ENCODE peak calls at places on chromosomes 5 and 9, in ten cellular contexts. V, P, K, D, B, N, X, C, A and J are unnamed samples.

GRCh38 chr5:42822558-42822957 is 10.9 kb upstream of the SELENOP start:
- DNase-seq in B (no peak), P (no peak), X (no peak), V (no peak), D (no peak), K (no peak), C (no peak), N (no peak), A (no peak), J (no peak)

GRCh38 chr5:147658293-147658932 is 124.1 kb downstream of the JAKMIP2 start:
- DNase-seq in D (peak), V (no peak), N (no peak), C (no peak), B (no peak), A (no peak), K (no peak), P (no peak), X (no peak), J (no peak)

GRCh38 chr9:137199411-137200121 is 975 bp downstream of the TPRN start:
- DNase-seq in V (no peak), P (no peak), X (no peak), C (no peak), B (no peak), K (no peak), D (no peak), N (no peak), A (no peak), J (no peak)

GRCh38 chr9:8420416-8420815 is 620.8 kb upstream of the DMAC1 start:
- DNase-seq in A (no peak), P (no peak), B (no peak), D (no peak), N (no peak), V (no peak), X (no peak), K (no peak), C (no peak), J (no peak)

GRCh38 chr9:91834740-91835139 is 115.3 kb downstream of the ROR2 start:
- DNase-seq in X (no peak), K (no peak), N (no peak), D (no peak), B (no peak), V (no peak), P (no peak), C (no peak), A (no peak), J (no peak)

GRCh38 chr9:21605489-21605931 is 123.4 kb upstream of the IFNE start:
- DNase-seq in K (peak), N (no peak), X (no peak), D (no peak), A (no peak), B (no peak), V (no peak), C (peak), P (no peak), J (no peak)

GRCh38 chr9:100352201-100352726 is 478 bp downstream of the TEX10 start:
- DNase-seq in A (peak), D (peak), N (peak), K (peak), B (no peak), V (peak), P (no peak), C (no peak), X (peak), J (no peak)

GRCh38 chr9:89048611-89049010 is 57.3 kb downstream of the S1PR3 start:
- DNase-seq in A (no peak), K (no peak), C (no peak), N (no peak), B (no peak), X (no peak), V (no peak), D (no peak), P (no peak), J (no peak)

GRCh38 chr5:60026174-60026573 is 132.6 kb upstream of the PDE4D start:
- DNase-seq in N (no peak), P (no peak), V (no peak), B (no peak), A (no peak), K (no peak), D (no peak), C (no peak), X (no peak), J (no peak)

GRCh38 chr9:79912641-79913040 is 340.9 kb downstream of the TLE4 start:
- DNase-seq in K (no peak), D (no peak), N (no peak), X (no peak), V (no peak), B (no peak), A (no peak), C (no peak), P (no peak), J (no peak)

GRCh38 chr5:93359296-93359957 is 221.6 kb downstream of the NR2F1-AS1 start:
- DNase-seq in X (no peak), A (peak), V (no peak), K (peak), D (no peak), N (no peak), B (peak), P (no peak), C (peak), J (no peak)

GRCh38 chr5:179344301-179345178 is 721 bp downstream of the ADAMTS2 start:
- DNase-seq in X (no peak), P (no peak), K (no peak), A (no peak), V (no peak), B (no peak), D (peak), N (no peak), C (no peak), J (peak)

GRCh38 chr5:177374211-177374610 is 10.0 kb upstream of the SLC34A1 start:
- DNase-seq in A (no peak), B (no peak), X (no peak), C (no peak), P (no peak), K (no peak), D (no peak), V (no peak), N (no peak), J (no peak)

GRCh38 chr5:177378884-177379883 is 5.0 kb upstream of the SLC34A1 start:
- DNase-seq in K (peak), D (no peak), V (no peak), P (no peak), B (no peak), C (peak), X (no peak), N (no peak), A (no peak), J (no peak)

GRCh38 chr5:177376107-177376506 is 8.1 kb upstream of the SLC34A1 start:
- DNase-seq in V (no peak), D (no peak), K (no peak), A (no peak), C (no peak), N (no peak), X (no peak), P (no peak), B (no peak), J (no peak)

GRCh38 chr5:177380805-177381126 is 3.5 kb upstream of the SLC34A1 start:
- DNase-seq in X (no peak), N (no peak), K (no peak), C (no peak), D (no peak), P (no peak), V (no peak), A (no peak), B (no peak), J (no peak)

DNA sequence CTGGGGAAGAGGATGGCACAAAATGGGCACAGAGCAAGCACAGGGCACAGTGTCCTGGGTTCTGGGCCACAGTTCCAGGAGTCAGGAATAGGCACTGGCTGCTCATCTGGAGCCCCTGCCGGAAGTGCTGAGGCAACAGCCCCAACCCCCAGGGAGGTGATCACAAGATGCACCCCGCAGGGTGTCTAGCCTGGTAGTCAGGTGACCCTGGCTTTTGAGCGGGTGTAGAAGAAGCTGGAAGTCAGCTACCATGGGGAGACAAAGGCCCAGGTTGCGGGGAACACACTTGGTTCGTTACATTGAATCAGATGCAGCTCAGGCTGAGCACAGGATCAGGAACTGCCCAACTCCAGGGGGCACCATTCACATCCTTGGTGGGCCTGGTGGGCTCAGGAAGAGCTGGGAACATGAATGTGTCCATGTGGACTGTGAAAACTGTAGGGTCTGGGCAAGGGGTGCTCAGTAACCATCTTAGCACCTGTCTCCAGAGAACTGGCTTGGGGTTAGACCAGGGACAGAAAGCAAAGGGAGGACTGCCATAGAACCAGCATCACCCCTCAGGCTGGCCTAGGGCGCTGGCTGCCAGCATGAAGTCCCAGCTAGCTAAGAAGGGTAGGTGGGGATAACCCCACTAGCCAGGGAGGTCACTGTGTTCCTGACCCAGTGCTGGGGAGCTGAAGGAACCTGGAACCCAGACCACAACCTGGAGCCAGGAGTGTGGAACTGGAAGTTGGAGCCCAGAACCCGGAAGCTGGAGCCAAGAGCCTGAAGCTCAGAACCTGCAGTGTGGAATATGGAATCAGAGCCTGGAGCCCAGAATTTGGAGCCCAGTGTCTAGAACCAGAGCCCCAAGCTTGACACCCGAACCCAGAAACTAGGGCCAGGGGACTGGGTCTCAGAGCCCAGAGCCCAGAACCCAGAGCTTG is 6.1 kb upstream of the SLC34A1 start:
- DNase-seq in K (no peak), V (no peak), A (no peak), P (no peak), C (no peak), D (no peak), B (no peak), X (no peak), N (no peak), J (no peak)
- TF ChIP-seq CTCF in K (no peak), V (no peak), A (no peak), P (no peak), C (no peak), D (no peak), B (no peak), X (no peak), N (no peak), J (no peak)

GRCh38 chr9:131747352-131747751 is 7.5 kb upstream of the RAPGEF1 start:
- DNase-seq in C (no peak), X (peak), A (no peak), D (no peak), V (no peak), K (peak), P (no peak), B (no peak), N (peak), J (no peak)
- TF ChIP-seq CTCF in C (peak), X (peak), A (peak), D (peak), V (peak), K (peak), P (peak), B (peak), N (peak), J (peak)

GRCh38 chr5:129094924-129095797 is 612 bp downstream of the ISOC1 start:
- DNase-seq in P (peak), X (peak), K (peak), V (peak), B (no peak), N (peak), D (peak), A (peak), C (peak), J (no peak)
- TF ChIP-seq CTCF in P (peak), X (no peak), K (no peak), V (no peak), B (peak), N (peak), D (no peak), A (no peak), C (no peak), J (peak)

GRCh38 chr9:10633785-10634184 is 21.0 kb upstream of the PTPRD start:
- DNase-seq in V (no peak), A (no peak), N (no peak), X (no peak), B (no peak), D (no peak), P (no peak), K (no peak), C (no peak), J (no peak)
- TF ChIP-seq CTCF in V (no peak), A (no peak), N (no peak), X (no peak), B (no peak), D (no peak), P (no peak), K (no peak), C (no peak), J (no peak)

DNA sequence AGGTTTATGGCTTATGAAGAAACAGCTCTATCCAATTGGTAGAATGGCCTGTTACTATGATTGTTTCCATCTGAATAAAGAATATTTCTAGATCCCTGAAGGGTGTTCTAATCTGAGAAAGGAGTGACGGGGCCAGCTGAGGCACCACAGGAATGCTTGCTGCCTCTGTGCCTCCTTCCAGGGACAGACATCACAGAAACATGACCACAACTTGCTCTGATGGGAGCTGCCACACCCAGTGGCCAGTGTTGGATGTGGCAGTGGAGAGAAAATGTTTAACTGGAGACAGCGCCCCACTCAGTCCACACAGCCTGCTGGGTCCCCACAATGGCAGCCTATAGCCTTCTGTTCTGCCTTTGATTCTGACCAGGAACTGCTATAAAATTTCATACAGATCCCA is 38.6 kb upstream of the TESK1 start:
- DNase-seq in X (no peak), V (no peak), C (no peak), K (no peak), P (no peak), N (no peak), A (no peak), D (no peak), B (no peak), J (no peak)
- TF ChIP-seq CTCF in X (no peak), V (no peak), C (peak), K (no peak), P (no peak), N (no peak), A (no peak), D (no peak), B (peak), J (no peak)